ENCODE peak calls at places on chromosomes 11 and 22, in seven cellular contexts. One of them, this sample, is unnamed.

GRCh38 chr11:9142732-9143131 is 51.3 kb upstream of the SCUBE2 start:
- DNase-seq in K562: no peak
- DNase-seq in HCT116: no peak
- DNase-seq in GM12878: no peak
- DNase-seq in H1: no peak
- DNase-seq in WTC11: no peak
- DNase-seq in A549: no peak
- DNase-seq in this sample: no peak

GRCh38 chr11:11580831-11581492 is 40.8 kb downstream of the GALNT18 start:
- DNase-seq in A549: no peak
- DNase-seq in GM12878: no peak
- DNase-seq in HCT116: no peak
- DNase-seq in H1: peak
- DNase-seq in WTC11: no peak
- DNase-seq in K562: no peak
- DNase-seq in this sample: no peak

GRCh38 chr11:65003282-65003681 is 6.5 kb upstream of the BATF2 start:
- DNase-seq in GM12878: no peak
- DNase-seq in K562: no peak
- DNase-seq in A549: no peak
- DNase-seq in H1: no peak
- DNase-seq in WTC11: no peak
- DNase-seq in HCT116: no peak
- DNase-seq in this sample: no peak

GRCh38 chr11:95301497-95301896 is 70.5 kb upstream of the SESN3 start:
- DNase-seq in WTC11: no peak
- DNase-seq in H1: no peak
- DNase-seq in HCT116: no peak
- DNase-seq in GM12878: no peak
- DNase-seq in K562: no peak
- DNase-seq in A549: no peak
- DNase-seq in this sample: no peak

GRCh38 chr11:37812281-37812880 is 1214.3 kb upstream of the RAG2 start:
- DNase-seq in K562: no peak
- DNase-seq in H1: no peak
- DNase-seq in HCT116: no peak
- DNase-seq in A549: no peak
- DNase-seq in WTC11: no peak
- DNase-seq in GM12878: no peak
- DNase-seq in this sample: no peak

GRCh38 chr11:68840661-68841653 is 759 bp downstream of the CPT1A start:
- DNase-seq in K562: peak
- DNase-seq in GM12878: no peak
- DNase-seq in WTC11: peak
- DNase-seq in A549: no peak
- DNase-seq in HCT116: no peak
- DNase-seq in H1: peak
- DNase-seq in this sample: peak

GRCh38 chr11:125348704-125349635 is 147.1 kb downstream of the FEZ1 start:
- DNase-seq in A549: peak
- DNase-seq in K562: peak
- DNase-seq in H1: peak
- DNase-seq in WTC11: peak
- DNase-seq in GM12878: no peak
- DNase-seq in HCT116: no peak
- DNase-seq in this sample: peak

GRCh38 chr11:57303990-57304579 is 20.7 kb downstream of the TNKS1BP1 start:
- DNase-seq in A549: no peak
- DNase-seq in HCT116: no peak
- DNase-seq in K562: no peak
- DNase-seq in GM12878: no peak
- DNase-seq in WTC11: no peak
- DNase-seq in H1: no peak
- DNase-seq in this sample: no peak

GRCh38 chr22:39356464-39356863 is 6.7 kb downstream of the SYNGR1 start:
- DNase-seq in K562: no peak
- DNase-seq in GM12878: no peak
- DNase-seq in HCT116: no peak
- DNase-seq in WTC11: no peak
- DNase-seq in H1: no peak
- DNase-seq in A549: no peak
- DNase-seq in this sample: no peak

GRCh38 chr11:15484398-15484797 is 369.7 kb downstream of the INSC start:
- DNase-seq in WTC11: no peak
- DNase-seq in A549: no peak
- DNase-seq in HCT116: no peak
- DNase-seq in GM12878: no peak
- DNase-seq in K562: no peak
- DNase-seq in H1: no peak
- DNase-seq in this sample: no peak

GRCh38 chr22:21867528-21868266 is at the start of gene MAPK1:
- DNase-seq in K562: peak
- DNase-seq in HCT116: peak
- DNase-seq in H1: peak
- DNase-seq in WTC11: peak
- DNase-seq in GM12878: peak
- DNase-seq in A549: peak
- DNase-seq in this sample: peak

GRCh38 chr11:15663778-15664218 is 549.1 kb downstream of the INSC start:
- DNase-seq in H1: peak
- DNase-seq in HCT116: no peak
- DNase-seq in WTC11: peak
- DNase-seq in GM12878: no peak
- DNase-seq in A549: no peak
- DNase-seq in K562: no peak
- DNase-seq in this sample: no peak

DNA sequence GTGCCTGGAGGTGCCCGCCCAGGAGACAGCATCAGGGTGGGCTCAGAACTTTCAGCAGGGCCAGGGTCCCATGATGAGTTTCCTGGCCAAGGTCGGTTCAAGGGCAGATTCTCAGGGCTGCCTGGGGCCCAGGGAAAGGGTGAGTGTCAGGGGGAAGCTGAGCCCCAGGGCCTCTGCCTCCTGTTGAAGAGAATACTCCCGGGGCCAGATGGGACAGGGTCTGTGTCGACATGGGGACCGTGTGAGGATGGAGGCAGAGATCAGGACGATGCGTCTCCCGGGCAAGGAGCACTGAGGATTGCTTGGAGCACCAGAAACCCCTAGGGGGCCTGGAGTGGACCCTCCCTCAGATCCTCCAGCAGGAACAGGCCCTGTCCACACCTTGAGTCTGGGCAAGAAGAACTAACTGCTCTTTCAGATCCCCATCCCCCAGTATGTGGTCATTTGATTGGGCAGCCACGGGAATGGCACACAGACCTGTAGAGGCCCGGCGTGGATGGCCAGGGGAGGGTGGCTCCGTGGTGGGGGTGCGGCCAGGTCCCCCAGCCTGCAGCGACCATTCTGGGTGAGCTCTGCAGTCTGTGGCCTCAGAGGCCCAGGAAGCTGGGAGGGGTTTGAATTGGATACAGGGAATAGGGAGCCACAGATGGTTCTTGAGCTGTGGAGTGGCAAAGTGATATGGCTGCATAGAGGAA is 1078.7 kb downstream of the BRD1 start:
- DNase-seq in H1: no peak
- DNase-seq in WTC11: no peak
- DNase-seq in HCT116: no peak
- DNase-seq in A549: no peak
- DNase-seq in K562: no peak
- DNase-seq in GM12878: no peak
- DNase-seq in this sample: no peak
- TF ChIP-seq MAX in H1: no peak
- TF ChIP-seq MAX in WTC11: no peak
- TF ChIP-seq MAX in HCT116: no peak
- TF ChIP-seq MAX in A549: no peak
- TF ChIP-seq MAX in K562: no peak
- TF ChIP-seq MAX in GM12878: no peak
- TF ChIP-seq MAX in this sample: no peak

GRCh38 chr11:91755526-91755925 is 469.1 kb upstream of the FAT3 start:
- DNase-seq in K562: no peak
- DNase-seq in H1: no peak
- DNase-seq in A549: no peak
- DNase-seq in WTC11: no peak
- DNase-seq in HCT116: no peak
- DNase-seq in GM12878: no peak
- DNase-seq in this sample: no peak
- TF ChIP-seq MAX in K562: no peak
- TF ChIP-seq MAX in H1: no peak
- TF ChIP-seq MAX in A549: no peak
- TF ChIP-seq MAX in WTC11: no peak
- TF ChIP-seq MAX in HCT116: no peak
- TF ChIP-seq MAX in GM12878: no peak
- TF ChIP-seq MAX in this sample: no peak

GRCh38 chr11:1782831-1783724 is 19.4 kb upstream of the CTSD start:
- DNase-seq in A549: no peak
- DNase-seq in GM12878: no peak
- DNase-seq in K562: no peak
- DNase-seq in H1: no peak
- DNase-seq in HCT116: no peak
- DNase-seq in WTC11: no peak
- DNase-seq in this sample: no peak
- TF ChIP-seq MAX in A549: no peak
- TF ChIP-seq MAX in GM12878: no peak
- TF ChIP-seq MAX in K562: peak
- TF ChIP-seq MAX in H1: no peak
- TF ChIP-seq MAX in HCT116: no peak
- TF ChIP-seq MAX in WTC11: no peak
- TF ChIP-seq MAX in this sample: no peak

GRCh38 chr11:128311742-128312719 is 275.3 kb downstream of the ETS1 start:
- DNase-seq in WTC11: no peak
- DNase-seq in HCT116: no peak
- DNase-seq in GM12878: no peak
- DNase-seq in A549: no peak
- DNase-seq in H1: no peak
- DNase-seq in K562: no peak
- DNase-seq in this sample: no peak
- TF ChIP-seq MAX in WTC11: no peak
- TF ChIP-seq MAX in HCT116: no peak
- TF ChIP-seq MAX in GM12878: no peak
- TF ChIP-seq MAX in A549: no peak
- TF ChIP-seq MAX in H1: no peak
- TF ChIP-seq MAX in K562: no peak
- TF ChIP-seq MAX in this sample: no peak

This sample was measured in endothelial cell of umbilical vein.